ENCODE peak calls at places on chromosome 7, in nine cellular contexts. I is transverse colon, K is IMR-90, X is cardiac muscle cell, T is PC-3, M is endodermal cell, O is neuronal stem cell, F is stomach, Z is left ventricle myocardium inferior. C is an unnamed sample. For H3K4me1, the result is how much of the 10 kb centered on the place peaks cover.

GRCh38 chr7:39069046-39069445 is 91.3 kb downstream of the POU6F2 start:
- DNase-seq in I (no peak), K (no peak), X (no peak), T (no peak), M (no peak), O (no peak), F (no peak), Z (no peak), C (no peak)

GRCh38 chr7:22990588-22990949 is 23.4 kb downstream of the HYCC1 start:
- DNase-seq in I (no peak), K (peak), X (no peak), T (peak), M (no peak), O (no peak), F (no peak), Z (no peak), C (no peak)

GRCh38 chr7:107501593-107501992 is 31.7 kb downstream of the GPR22 start:
- DNase-seq in I (peak), K (peak), X (peak), T (peak), M (peak), O (no peak), F (no peak), Z (no peak), C (peak)

GRCh38 chr7:30276203-30276900 is 8.0 kb upstream of the ZNRF2 start:
- DNase-seq in I (peak), K (peak), X (peak), T (peak), M (peak), O (peak), F (peak), Z (no peak), C (peak)

GRCh38 chr7:131331806-131332205 is 4.1 kb downstream of the MKLN1 start:
- DNase-seq in I (no peak), K (no peak), X (no peak), T (no peak), M (no peak), O (no peak), F (no peak), Z (no peak), C (no peak)

GRCh38 chr7:139680676-139681462 is 96.9 kb downstream of the HIPK2 start:
- DNase-seq in I (no peak), K (peak), X (peak), T (peak), M (no peak), O (no peak), F (peak), Z (peak), C (no peak)

GRCh38 chr7:49789736-49790135 is 16.3 kb downstream of the VWC2 start:
- DNase-seq in I (no peak), K (no peak), X (no peak), T (no peak), M (no peak), O (no peak), F (no peak), Z (no peak), C (no peak)

GRCh38 chr7:37054631-37055300 is 330.5 kb upstream of the AOAH start:
- DNase-seq in I (no peak), K (peak), X (no peak), T (no peak), M (no peak), O (no peak), F (no peak), Z (no peak), C (no peak)

GRCh38 chr7:73909051-73909941 is 48.3 kb downstream of the TMEM270 start:
- DNase-seq in I (no peak), K (no peak), X (no peak), T (no peak), M (no peak), O (no peak), F (peak), Z (no peak), C (no peak)

GRCh38 chr7:70793767-70794166 is 338.2 kb upstream of the GALNT17 start:
- DNase-seq in I (no peak), K (no peak), X (no peak), T (no peak), M (no peak), O (no peak), F (no peak), Z (no peak), C (no peak)

GRCh38 chr7:44277391-44277790 is 48.0 kb downstream of the CAMK2B start:
- DNase-seq in I (no peak), K (no peak), X (no peak), T (no peak), M (peak), O (no peak), F (no peak), Z (peak), C (no peak)

GRCh38 chr7:150451097-150451793 is 815 bp downstream of the GIMAP8 start:
- DNase-seq in I (peak), K (no peak), X (no peak), T (no peak), M (peak), O (no peak), F (no peak), Z (peak), C (peak)

GRCh38 chr7:21768279-21768678 is 177.4 kb downstream of the CDCA7L start:
- DNase-seq in I (no peak), K (no peak), X (no peak), T (no peak), M (no peak), O (no peak), F (no peak), Z (no peak), C (no peak)

GRCh38 chr7:80018941-80019808 is 115.5 kb upstream of the GNAI1 start:
- DNase-seq in I (peak), K (peak), X (peak), T (peak), M (peak), O (peak), F (peak), Z (no peak), C (peak)

GRCh38 chr7:155845226-155845625 is 33.0 kb upstream of the SHH start:
- DNase-seq in I (no peak), K (no peak), X (no peak), T (no peak), M (peak), O (no peak), F (no peak), Z (no peak), C (no peak)

GRCh38 chr7:120588862-120589261 is 269.1 kb downstream of the TSPAN12 start:
- DNase-seq in I (no peak), K (no peak), X (no peak), T (no peak), M (no peak), O (no peak), F (no peak), Z (no peak), C (no peak)

GRCh38 chr7:121752706-121753105 is 120.3 kb upstream of the PTPRZ1 start:
- DNase-seq in I (no peak), K (peak), X (peak), T (peak), M (peak), O (no peak), F (no peak), Z (no peak), C (no peak)

GRCh38 chr7:47344171-47344955 is 237.5 kb downstream of the TNS3 start:
- DNase-seq in I (peak), K (no peak), X (no peak), T (no peak), M (peak), O (no peak), F (peak), Z (no peak), C (no peak)

GRCh38 chr7:156017431-156017830 is 205.2 kb upstream of the SHH start:
- DNase-seq in I (no peak), K (no peak), X (no peak), T (no peak), M (peak), O (no peak), F (peak), Z (no peak), C (no peak)

GRCh38 chr7:31022726-31023125 is 29.4 kb upstream of the ADCYAP1R1 start:
- DNase-seq in I (no peak), K (no peak), X (no peak), T (no peak), M (peak), O (no peak), F (no peak), Z (no peak), C (no peak)

GRCh38 chr7:139918488-139918887 is 89.4 kb downstream of the TBXAS1 start:
- DNase-seq in I (no peak), K (no peak), X (peak), T (no peak), M (no peak), O (no peak), F (no peak), Z (peak), C (no peak)

GRCh38 chr7:157663061-157663863 is 326.5 kb downstream of the DNAJB6 start:
- DNase-seq in I (no peak), K (no peak), X (no peak), T (no peak), M (peak), O (no peak), F (no peak), Z (no peak), C (no peak)

GRCh38 chr7:102152672-102153585 is 133.7 kb upstream of the SH2B2 start:
- DNase-seq in I (no peak), K (peak), X (peak), T (peak), M (peak), O (no peak), F (no peak), Z (no peak), C (no peak)
- H3K27ac ChIP-seq in I (peak), K (no peak), X (peak), T (peak), M (peak), O (no peak), F (no peak), Z (peak), C (no peak)

GRCh38 chr7:5769571-5769970 is 11.9 kb downstream of the RNF216 start:
- DNase-seq in I (no peak), K (no peak), X (no peak), T (no peak), M (no peak), O (no peak), F (no peak), Z (no peak), C (no peak)

GRCh38 chr7:5776894-5777645 is 4.4 kb downstream of the RNF216 start:
- DNase-seq in I (no peak), K (no peak), X (no peak), T (no peak), M (no peak), O (no peak), F (no peak), Z (no peak), C (no peak)

GRCh38 chr7:5774790-5775189 is 6.7 kb downstream of the RNF216 start:
- DNase-seq in I (no peak), K (no peak), X (no peak), T (no peak), M (no peak), O (no peak), F (no peak), Z (no peak), C (no peak)

GRCh38 chr7:5774136-5774535 is 7.3 kb downstream of the RNF216 start:
- DNase-seq in I (no peak), K (no peak), X (no peak), T (no peak), M (no peak), O (no peak), F (no peak), Z (no peak), C (no peak)

GRCh38 chr7:5773661-5774086 is 7.8 kb downstream of the RNF216 start:
- DNase-seq in I (no peak), K (peak), X (no peak), T (peak), M (no peak), O (no peak), F (no peak), Z (no peak), C (no peak)
- H3K4me1 ChIP-seq in I (under half), K (under half), X (under half), T (under half), M (under half), O (under half), F (half or more), Z (under half), C (under half)

GRCh38 chr7:101368422-101369165 is 5.9 kb downstream of the COL26A1 start:
- DNase-seq in I (no peak), K (no peak), X (no peak), T (no peak), M (no peak), O (no peak), F (no peak), Z (no peak), C (no peak)

GRCh38 chr7:101373812-101374612 is 11.3 kb downstream of the COL26A1 start:
- DNase-seq in I (no peak), K (no peak), X (no peak), T (peak), M (no peak), O (no peak), F (no peak), Z (no peak), C (no peak)

GRCh38 chr7:101367676-101368075 is 5.0 kb downstream of the COL26A1 start:
- DNase-seq in I (no peak), K (no peak), X (no peak), T (no peak), M (no peak), O (no peak), F (no peak), Z (no peak), C (no peak)

GRCh38 chr7:101374990-101375389 is 12.3 kb downstream of the COL26A1 start:
- DNase-seq in I (no peak), K (no peak), X (no peak), T (no peak), M (no peak), O (no peak), F (no peak), Z (no peak), C (no peak)

GRCh38 chr7:101370836-101371235 is 8.2 kb downstream of the COL26A1 start:
- DNase-seq in I (no peak), K (no peak), X (no peak), T (no peak), M (no peak), O (no peak), F (no peak), Z (no peak), C (no peak)
- H3K27ac ChIP-seq in I (no peak), K (no peak), X (no peak), T (no peak), M (no peak), O (no peak), F (no peak), Z (no peak), C (no peak)

GRCh38 chr7:1693419-1693990 is 23.4 kb downstream of the ELFN1 start:
- DNase-seq in I (no peak), K (no peak), X (no peak), T (no peak), M (peak), O (no peak), F (peak), Z (peak), C (no peak)
- H3K4me1 ChIP-seq in I (under half), K (under half), X (under half), T (under half), M (under half), O (under half), F (under half), Z (half or more), C (under half)